ENCODE peak calls at places on chromosomes 12 and 14, in six cellular contexts. J is GM23248, P is mammary epithelial cell, A is hepatocyte, K is GM23338, M is PC-3. U is an unnamed sample. For H3K79me2, the result is how much of the 10 kb centered on the place peaks cover.

GRCh38 chr12:117587646-117588287 is 226.3 kb upstream of the NOS1 start:
- DNase-seq in J (peak), P (peak), A (peak), K (peak), M (peak), U (no peak)

GRCh38 chr14:80577599-80577998 is 363.9 kb downstream of the CEP128 start:
- DNase-seq in J (no peak), P (no peak), A (no peak), K (no peak), M (no peak), U (no peak)

GRCh38 chr12:97572220-97572619 is 109.6 kb downstream of the RMST start:
- DNase-seq in J (no peak), P (no peak), A (no peak), K (no peak), M (peak), U (no peak)

GRCh38 chr14:35993512-35993960 is 167.4 kb downstream of the BRMS1L start:
- DNase-seq in J (no peak), P (no peak), A (no peak), K (peak), M (no peak), U (no peak)

GRCh38 chr12:74111688-74112360 is 425.8 kb upstream of the ATXN7L3B start:
- DNase-seq in J (no peak), P (peak), A (peak), K (peak), M (peak), U (peak)

GRCh38 chr14:66383271-66383670 is 102.9 kb upstream of the CCDC196 start:
- DNase-seq in J (no peak), P (no peak), A (no peak), K (no peak), M (no peak), U (no peak)

GRCh38 chr14:52923902-52924575 is 26.8 kb downstream of the FERMT2 start:
- DNase-seq in J (peak), P (no peak), A (no peak), K (peak), M (no peak), U (no peak)

GRCh38 chr14:33734387-33734786 is 216.5 kb downstream of the EGLN3 start:
- DNase-seq in J (no peak), P (no peak), A (no peak), K (no peak), M (no peak), U (no peak)

GRCh38 chr12:32140867-32141266 is 34.2 kb downstream of the BICD1 start:
- DNase-seq in J (no peak), P (no peak), A (no peak), K (no peak), M (no peak), U (no peak)

GRCh38 chr14:68458840-68459469 is 333.9 kb downstream of the ZFP36L1 start:
- DNase-seq in J (peak), P (peak), A (peak), K (peak), M (peak), U (peak)

GRCh38 chr12:92561543-92561899 is 141.3 kb upstream of the PLEKHG7 start:
- DNase-seq in J (peak), P (peak), A (peak), K (no peak), M (no peak), U (no peak)

GRCh38 chr14:106879241-106879640 is 1352.9 kb downstream of the TMEM121 start:
- DNase-seq in J (peak), P (peak), A (no peak), K (peak), M (peak), U (no peak)

GRCh38 chr12:104427547-104427938 is 29.2 kb upstream of the CHST11 start:
- DNase-seq in J (no peak), P (no peak), A (no peak), K (no peak), M (no peak), U (no peak)

GRCh38 chr14:104439625-104440024 is 139.9 kb upstream of the C14orf180 start:
- DNase-seq in J (no peak), P (no peak), A (no peak), K (no peak), M (no peak), U (no peak)

GRCh38 chr12:81080431-81080983 is 2.6 kb downstream of the ACSS3 start:
- DNase-seq in J (no peak), P (no peak), A (no peak), K (no peak), M (no peak), U (no peak)
- H3K4me3 ChIP-seq in J (no peak), P (no peak), A (no peak), K (no peak), M (no peak), U (no peak)

GRCh38 chr14:101695659-101696058 is 65.8 kb upstream of the PPP2R5C start:
- DNase-seq in J (no peak), P (no peak), A (no peak), K (no peak), M (no peak), U (no peak)
- H3K79me2 ChIP-seq in J (under half), P (under half), A (under half), K (under half), M (under half), U (under half)

GRCh38 chr14:41605550-41606248 is 977 bp upstream of the LRFN5 start:
- DNase-seq in J (peak), P (no peak), A (peak), K (peak), M (no peak), U (no peak)

GRCh38 chr14:41606249-41607118 is at the start of gene LRFN5:
- DNase-seq in J (peak), P (no peak), A (peak), K (peak), M (peak), U (no peak)

GRCh38 chr14:41607119-41607785 is 576 bp downstream of the LRFN5 start:
- DNase-seq in J (peak), P (peak), A (peak), K (peak), M (no peak), U (no peak)

GRCh38 chr14:41607966-41608663 is 1.4 kb downstream of the LRFN5 start:
- DNase-seq in J (peak), P (no peak), A (peak), K (peak), M (no peak), U (no peak)

DNA sequence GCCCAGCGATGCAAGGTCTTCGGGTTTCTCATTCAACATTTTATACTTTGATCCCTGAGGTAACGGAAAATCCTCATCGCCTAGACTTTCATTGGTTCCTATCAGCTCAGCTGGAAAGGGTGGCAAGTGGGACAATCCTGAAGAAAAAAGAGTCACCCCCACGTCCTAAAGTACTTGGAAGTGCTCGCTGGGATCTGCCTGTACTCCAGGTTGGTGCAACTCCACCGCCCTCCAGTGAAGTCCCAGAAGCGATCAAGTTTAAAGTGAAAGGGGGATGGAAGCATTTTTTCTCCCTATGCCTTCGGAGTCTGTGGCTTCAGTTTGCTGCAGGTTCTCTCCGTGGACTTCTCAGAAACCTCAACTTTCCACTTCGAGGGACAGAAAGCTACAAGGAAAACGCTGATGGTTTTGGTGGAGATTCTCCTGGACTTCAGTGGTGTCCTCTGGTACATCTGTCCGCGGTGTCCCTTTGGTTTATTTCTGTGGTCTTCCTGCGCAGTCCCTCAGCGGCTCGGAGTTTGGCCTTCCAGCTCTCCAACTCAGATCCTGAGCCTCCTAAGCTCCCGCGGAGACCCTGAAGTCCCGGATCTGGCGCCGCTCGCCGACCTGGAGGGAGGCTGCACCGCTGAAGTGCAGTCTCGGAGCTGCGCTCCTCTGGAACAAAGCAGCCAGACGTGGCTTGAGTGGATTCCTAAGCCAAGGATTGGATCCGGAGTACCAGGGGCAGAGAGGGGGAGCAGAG is 1.7 kb upstream of the LRFN5 start:
- DNase-seq in J (peak), P (no peak), A (peak), K (peak), M (no peak), U (no peak)
- TF ChIP-seq EZH2 in J (no peak), P (no peak), A (peak), K (no peak), M (no peak), U (peak)

DNA sequence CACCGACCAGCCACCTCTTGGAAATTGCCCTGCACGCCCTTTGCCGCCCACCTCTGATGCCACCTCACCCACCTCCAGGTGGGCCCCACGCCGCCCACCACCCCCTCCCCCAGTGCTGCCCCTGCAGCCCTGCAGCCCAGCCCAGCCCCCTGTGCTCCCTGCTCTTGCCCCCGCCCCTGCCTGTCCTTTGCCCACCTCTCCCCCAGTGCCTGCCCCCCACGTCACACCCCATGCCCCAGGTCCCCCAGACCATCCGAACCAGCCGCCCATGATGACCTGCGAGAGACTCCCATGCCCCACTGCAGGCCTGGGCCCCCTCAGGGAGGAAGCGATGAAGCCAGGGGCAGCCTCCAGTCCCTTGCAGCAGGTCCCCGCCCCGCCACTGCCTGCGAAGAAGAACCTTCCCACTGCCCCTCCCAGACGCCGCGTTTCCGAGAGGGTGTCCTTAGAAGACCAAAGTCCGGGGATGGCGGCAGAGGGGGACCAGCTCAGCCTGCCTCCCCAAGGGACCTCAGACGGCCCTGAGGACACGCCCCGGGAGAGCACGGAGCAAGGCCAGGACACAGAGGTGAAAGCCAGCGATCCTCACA is 96.5 kb downstream of the LGMN start:
- DNase-seq in J (no peak), P (no peak), A (no peak), K (no peak), M (no peak), U (no peak)
- H3K4me3 ChIP-seq in J (no peak), P (no peak), A (no peak), K (no peak), M (no peak), U (no peak)

DNA sequence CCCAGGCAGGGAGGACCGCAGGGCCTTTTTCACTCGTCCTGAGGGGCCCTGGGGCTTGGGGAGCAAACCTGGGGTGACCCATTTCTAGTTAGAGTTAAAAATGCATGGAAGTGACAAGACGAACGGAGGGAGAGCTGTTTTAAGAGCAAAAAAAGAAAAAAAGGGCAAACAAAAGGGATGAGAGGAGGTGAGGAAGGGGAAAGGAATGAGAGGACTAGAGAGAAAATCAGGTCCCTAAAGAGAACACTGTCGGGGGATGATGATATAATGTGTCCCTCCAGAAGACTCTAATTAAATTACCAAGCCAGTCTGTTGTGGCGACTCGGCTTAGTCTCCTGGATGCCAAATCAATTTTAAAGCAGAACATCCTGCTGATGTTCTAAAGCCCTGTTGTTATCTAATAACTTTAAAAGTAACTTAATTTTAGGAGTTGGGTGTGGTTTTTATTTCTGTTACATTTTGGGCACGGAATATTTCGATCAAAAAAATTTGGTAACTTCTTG is 1.1 kb downstream of the ANO6 start:
- DNase-seq in J (peak), P (no peak), A (no peak), K (no peak), M (peak), U (no peak)
- H3K79me2 ChIP-seq in J (half or more), P (half or more), A (half or more), K (half or more), M (half or more), U (half or more)

GRCh38 chr12:108129017-108129812 is at the start of gene WSCD2:
- DNase-seq in J (peak), P (peak), A (peak), K (peak), M (peak), U (no peak)
- TF ChIP-seq EZH2 in J (no peak), P (no peak), A (no peak), K (no peak), M (no peak), U (peak)

GRCh38 chr12:110222027-110222426 is 59.0 kb upstream of the ATP2A2 start:
- DNase-seq in J (peak), P (no peak), A (no peak), K (no peak), M (no peak), U (no peak)
- H3K4me3 ChIP-seq in J (no peak), P (no peak), A (no peak), K (no peak), M (no peak), U (no peak)

GRCh38 chr12:128791395-128792322 is 32.1 kb downstream of the SLC15A4 start:
- DNase-seq in J (peak), P (peak), A (no peak), K (no peak), M (no peak), U (no peak)
- H3K79me2 ChIP-seq in J (under half), P (under half), A (under half), K (under half), M (under half), U (under half)

GRCh38 chr12:122422769-122423257 is 344 bp upstream of the CLIP1 start:
- DNase-seq in J (peak), P (peak), A (no peak), K (peak), M (peak), U (no peak)

GRCh38 chr12:122421263-122421814 is 1.1 kb downstream of the CLIP1 start:
- DNase-seq in J (peak), P (peak), A (peak), K (no peak), M (peak), U (no peak)

GRCh38 chr12:122420471-122421262 is 1.8 kb downstream of the CLIP1 start:
- DNase-seq in J (no peak), P (no peak), A (no peak), K (no peak), M (no peak), U (no peak)

GRCh38 chr12:122421815-122422737 is at the start of gene CLIP1:
- DNase-seq in J (peak), P (peak), A (peak), K (peak), M (peak), U (no peak)

DNA sequence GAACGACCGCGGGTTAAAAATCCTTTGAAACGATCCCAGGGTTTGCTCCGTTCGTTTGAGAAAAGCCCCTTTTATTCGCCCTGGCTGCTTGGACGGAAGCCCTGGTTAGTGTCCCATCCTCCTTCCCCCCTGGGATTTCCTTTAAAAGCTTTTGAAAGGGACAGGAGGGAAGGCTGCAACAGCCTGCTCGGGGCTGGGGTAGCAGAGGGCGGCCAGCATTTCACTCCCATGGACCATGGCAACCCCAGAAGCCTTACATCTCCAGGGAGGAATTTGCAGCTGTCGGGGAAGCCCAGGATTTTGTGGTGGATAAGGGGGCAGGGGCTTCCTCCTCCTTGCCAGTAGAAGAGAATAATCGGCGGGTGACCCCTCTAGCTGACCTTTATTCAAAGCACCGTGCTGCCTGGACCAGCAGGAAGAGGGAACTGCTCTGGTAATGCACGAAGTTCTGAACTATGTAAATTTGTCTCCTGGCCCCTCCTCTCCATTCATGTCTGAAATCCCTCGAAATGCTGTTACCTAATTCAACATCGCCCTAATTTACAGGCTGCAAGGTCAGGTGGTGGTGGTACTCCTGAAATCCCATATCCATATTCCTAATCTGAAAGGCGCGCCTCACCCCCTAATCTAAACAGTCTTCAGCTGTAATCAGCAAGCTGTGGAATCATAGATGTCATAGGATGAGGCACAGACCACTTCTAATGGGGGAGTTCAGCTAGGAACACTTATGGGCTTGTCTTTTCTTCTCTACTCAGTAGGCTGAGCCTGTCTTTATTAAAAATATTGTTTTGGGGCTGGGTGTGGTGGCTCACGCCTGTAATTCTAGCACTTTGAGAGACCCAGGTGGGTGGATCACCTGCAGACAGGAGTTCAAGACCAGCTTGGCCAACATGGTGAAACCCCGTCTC is 1.0 kb upstream of the CLIP1 start:
- DNase-seq in J (peak), P (peak), A (peak), K (peak), M (no peak), U (no peak)
- TF ChIP-seq EZH2 in J (no peak), P (no peak), A (no peak), K (peak), M (no peak), U (no peak)

U was measured in keratinocyte.